ENCODE peak calls at places on chromosomes 5 and 9, in ten cellular contexts. One of them, this sample, is unnamed. For H3K4me1, the result is how much of the 10 kb centered on the place peaks cover.

GRCh38 chr9:78694950-78695349 is 398.0 kb downstream of the PSAT1 start:
- DNase-seq in heart left ventricle: no peak
- DNase-seq in heart right ventricle: no peak
- DNase-seq in mesendoderm: no peak
- DNase-seq in astrocyte: no peak
- DNase-seq in aorta: no peak
- DNase-seq in Karpas-422: no peak
- DNase-seq in cardiac muscle cell: no peak
- DNase-seq in right cardiac atrium: no peak
- DNase-seq in suprapubic skin: no peak
- DNase-seq in this sample: no peak

GRCh38 chr9:2469681-2470141 is 151.9 kb upstream of the VLDLR start:
- DNase-seq in heart left ventricle: peak
- DNase-seq in mesendoderm: peak
- DNase-seq in right cardiac atrium: no peak
- DNase-seq in Karpas-422: peak
- DNase-seq in cardiac muscle cell: peak
- DNase-seq in heart right ventricle: peak
- DNase-seq in astrocyte: no peak
- DNase-seq in aorta: no peak
- DNase-seq in suprapubic skin: no peak
- DNase-seq in this sample: no peak

GRCh38 chr5:60196382-60197113 is 303.0 kb upstream of the PDE4D start:
- DNase-seq in cardiac muscle cell: no peak
- DNase-seq in Karpas-422: no peak
- DNase-seq in mesendoderm: peak
- DNase-seq in suprapubic skin: no peak
- DNase-seq in right cardiac atrium: peak
- DNase-seq in astrocyte: peak
- DNase-seq in heart left ventricle: peak
- DNase-seq in aorta: peak
- DNase-seq in heart right ventricle: no peak
- DNase-seq in this sample: peak

GRCh38 chr5:133340002-133340755 is 272.2 kb downstream of the FSTL4 start:
- DNase-seq in astrocyte: no peak
- DNase-seq in heart right ventricle: no peak
- DNase-seq in right cardiac atrium: no peak
- DNase-seq in suprapubic skin: no peak
- DNase-seq in heart left ventricle: no peak
- DNase-seq in mesendoderm: no peak
- DNase-seq in cardiac muscle cell: no peak
- DNase-seq in Karpas-422: no peak
- DNase-seq in aorta: no peak
- DNase-seq in this sample: no peak

GRCh38 chr5:110094559-110094958 is 404.8 kb downstream of the MAN2A1 start:
- DNase-seq in right cardiac atrium: no peak
- DNase-seq in astrocyte: no peak
- DNase-seq in heart left ventricle: no peak
- DNase-seq in suprapubic skin: no peak
- DNase-seq in Karpas-422: no peak
- DNase-seq in heart right ventricle: no peak
- DNase-seq in cardiac muscle cell: no peak
- DNase-seq in aorta: no peak
- DNase-seq in mesendoderm: no peak
- DNase-seq in this sample: no peak

GRCh38 chr9:16262467-16263261 is 607.8 kb downstream of the BNC2 start:
- DNase-seq in aorta: no peak
- DNase-seq in suprapubic skin: no peak
- DNase-seq in Karpas-422: no peak
- DNase-seq in heart right ventricle: no peak
- DNase-seq in astrocyte: no peak
- DNase-seq in right cardiac atrium: no peak
- DNase-seq in mesendoderm: peak
- DNase-seq in heart left ventricle: no peak
- DNase-seq in cardiac muscle cell: no peak
- DNase-seq in this sample: no peak

GRCh38 chr5:38853753-38854470 is 8.1 kb downstream of the OSMR start:
- DNase-seq in Karpas-422: no peak
- DNase-seq in heart right ventricle: no peak
- DNase-seq in mesendoderm: peak
- DNase-seq in suprapubic skin: no peak
- DNase-seq in heart left ventricle: no peak
- DNase-seq in right cardiac atrium: no peak
- DNase-seq in cardiac muscle cell: no peak
- DNase-seq in astrocyte: peak
- DNase-seq in aorta: no peak
- DNase-seq in this sample: no peak

GRCh38 chr5:916441-917293 is 24.0 kb downstream of the TRIP13 start:
- DNase-seq in cardiac muscle cell: no peak
- DNase-seq in heart left ventricle: no peak
- DNase-seq in suprapubic skin: no peak
- DNase-seq in mesendoderm: no peak
- DNase-seq in aorta: no peak
- DNase-seq in right cardiac atrium: no peak
- DNase-seq in Karpas-422: no peak
- DNase-seq in astrocyte: no peak
- DNase-seq in heart right ventricle: no peak
- DNase-seq in this sample: no peak

GRCh38 chr9:20684865-20685696 is 1.0 kb downstream of the FOCAD start:
- DNase-seq in suprapubic skin: no peak
- DNase-seq in heart left ventricle: no peak
- DNase-seq in right cardiac atrium: no peak
- DNase-seq in astrocyte: peak
- DNase-seq in heart right ventricle: no peak
- DNase-seq in aorta: no peak
- DNase-seq in mesendoderm: no peak
- DNase-seq in Karpas-422: no peak
- DNase-seq in cardiac muscle cell: no peak
- DNase-seq in this sample: no peak

GRCh38 chr5:2204366-2205184 is 321.9 kb upstream of the IRX4 start:
- DNase-seq in mesendoderm: no peak
- DNase-seq in suprapubic skin: no peak
- DNase-seq in heart right ventricle: no peak
- DNase-seq in Karpas-422: no peak
- DNase-seq in heart left ventricle: no peak
- DNase-seq in astrocyte: no peak
- DNase-seq in cardiac muscle cell: no peak
- DNase-seq in aorta: no peak
- DNase-seq in right cardiac atrium: no peak
- DNase-seq in this sample: no peak

GRCh38 chr5:67166460-67166871 is 30.1 kb downstream of the CD180 start:
- DNase-seq in mesendoderm: peak
- DNase-seq in heart left ventricle: peak
- DNase-seq in heart right ventricle: peak
- DNase-seq in aorta: peak
- DNase-seq in suprapubic skin: peak
- DNase-seq in astrocyte: no peak
- DNase-seq in cardiac muscle cell: no peak
- DNase-seq in Karpas-422: peak
- DNase-seq in right cardiac atrium: peak
- DNase-seq in this sample: peak
- H3K27ac ChIP-seq in mesendoderm: peak
- H3K27ac ChIP-seq in heart left ventricle: peak
- H3K27ac ChIP-seq in heart right ventricle: peak
- H3K27ac ChIP-seq in aorta: no peak
- H3K27ac ChIP-seq in suprapubic skin: peak
- H3K27ac ChIP-seq in astrocyte: no peak
- H3K27ac ChIP-seq in cardiac muscle cell: peak
- H3K27ac ChIP-seq in Karpas-422: peak
- H3K27ac ChIP-seq in right cardiac atrium: peak
- H3K27ac ChIP-seq in this sample: peak

DNA sequence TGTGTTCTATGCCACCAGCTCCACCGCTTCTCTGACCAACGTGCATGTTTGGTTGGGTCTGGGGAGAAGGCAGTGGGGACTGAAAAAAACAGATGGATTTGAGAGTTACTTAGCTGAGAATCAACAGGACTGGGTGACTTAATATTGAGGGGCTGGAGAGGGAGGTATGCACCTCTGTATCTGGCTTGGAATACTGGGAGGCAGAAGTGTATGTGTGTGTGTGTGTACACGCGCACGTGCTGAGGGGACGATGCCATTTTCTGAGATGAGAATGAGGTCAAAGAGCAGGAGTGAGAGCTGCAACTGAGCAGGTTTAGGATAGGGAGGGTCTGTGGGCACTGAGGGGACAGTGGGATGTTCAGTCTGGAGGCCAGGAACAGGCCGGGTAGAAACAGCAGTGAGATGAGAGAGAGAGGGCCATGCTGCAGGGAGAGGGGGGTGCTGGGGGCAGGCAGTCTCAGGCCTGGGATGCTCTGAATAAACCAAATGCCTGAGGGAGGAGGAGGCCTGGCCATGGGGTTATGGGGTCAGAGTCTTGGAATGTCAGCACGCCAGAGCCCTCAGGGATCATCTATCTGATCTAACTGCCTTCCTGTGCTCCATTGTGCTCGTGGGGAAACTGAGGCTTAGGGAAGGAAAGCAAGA is 14.0 kb downstream of the PDGFRB start:
- DNase-seq in suprapubic skin: no peak
- DNase-seq in Karpas-422: no peak
- DNase-seq in mesendoderm: peak
- DNase-seq in cardiac muscle cell: no peak
- DNase-seq in heart right ventricle: no peak
- DNase-seq in right cardiac atrium: no peak
- DNase-seq in astrocyte: peak
- DNase-seq in heart left ventricle: peak
- DNase-seq in aorta: no peak
- DNase-seq in this sample: no peak
- H3K4me1 ChIP-seq in suprapubic skin: half or more
- H3K4me1 ChIP-seq in Karpas-422: under half
- H3K4me1 ChIP-seq in mesendoderm: under half
- H3K4me1 ChIP-seq in cardiac muscle cell: half or more
- H3K4me1 ChIP-seq in heart right ventricle: half or more
- H3K4me1 ChIP-seq in right cardiac atrium: under half
- H3K4me1 ChIP-seq in astrocyte: half or more
- H3K4me1 ChIP-seq in heart left ventricle: half or more
- H3K4me1 ChIP-seq in aorta: under half
- H3K4me1 ChIP-seq in this sample: under half

DNA sequence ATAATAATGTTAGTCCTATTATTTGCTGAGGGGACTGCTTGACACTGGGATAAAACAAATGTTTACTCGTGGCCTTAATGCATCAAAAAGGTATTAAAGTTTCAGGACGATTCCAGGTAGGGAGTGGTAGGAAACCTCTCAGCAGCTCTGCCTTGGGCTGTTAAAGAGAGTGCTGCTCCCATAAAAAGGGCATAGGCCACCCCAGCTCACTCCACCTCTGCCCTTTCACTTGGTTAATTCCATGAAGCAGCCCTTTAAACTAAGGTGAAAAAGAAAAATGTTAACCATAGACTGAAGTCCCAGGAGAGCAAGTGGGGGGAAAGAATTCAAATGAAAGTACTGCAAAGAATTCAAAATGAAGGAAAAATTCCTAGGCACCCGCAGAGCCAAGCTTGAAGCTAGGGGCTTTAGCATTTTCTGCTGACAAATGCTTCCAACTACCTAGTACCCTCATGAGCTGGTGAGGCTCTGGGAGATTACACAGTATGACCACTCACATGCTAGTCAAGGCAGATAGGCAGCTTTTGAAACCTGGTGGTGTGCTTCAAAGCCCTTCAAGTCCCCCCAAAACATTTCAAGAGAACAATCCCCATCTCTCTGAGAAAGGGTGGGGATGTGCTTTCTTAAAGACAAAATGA is 8.5 kb downstream of the KLF9 start:
- DNase-seq in cardiac muscle cell: no peak
- DNase-seq in suprapubic skin: no peak
- DNase-seq in aorta: no peak
- DNase-seq in mesendoderm: peak
- DNase-seq in heart right ventricle: no peak
- DNase-seq in right cardiac atrium: no peak
- DNase-seq in Karpas-422: no peak
- DNase-seq in heart left ventricle: no peak
- DNase-seq in astrocyte: peak
- DNase-seq in this sample: no peak
- H3K27ac ChIP-seq in cardiac muscle cell: no peak
- H3K27ac ChIP-seq in suprapubic skin: peak
- H3K27ac ChIP-seq in aorta: no peak
- H3K27ac ChIP-seq in mesendoderm: no peak
- H3K27ac ChIP-seq in heart right ventricle: peak
- H3K27ac ChIP-seq in right cardiac atrium: peak
- H3K27ac ChIP-seq in Karpas-422: no peak
- H3K27ac ChIP-seq in heart left ventricle: peak
- H3K27ac ChIP-seq in astrocyte: peak
- H3K27ac ChIP-seq in this sample: peak

GRCh38 chr5:139686356-139686918 is 38.3 kb downstream of the CXXC5 start:
- DNase-seq in cardiac muscle cell: no peak
- DNase-seq in Karpas-422: no peak
- DNase-seq in heart right ventricle: no peak
- DNase-seq in mesendoderm: no peak
- DNase-seq in right cardiac atrium: no peak
- DNase-seq in astrocyte: no peak
- DNase-seq in heart left ventricle: no peak
- DNase-seq in aorta: no peak
- DNase-seq in suprapubic skin: no peak
- DNase-seq in this sample: no peak

GRCh38 chr5:139685886-139686285 is 37.7 kb downstream of the CXXC5 start:
- DNase-seq in suprapubic skin: no peak
- DNase-seq in Karpas-422: no peak
- DNase-seq in heart right ventricle: no peak
- DNase-seq in mesendoderm: no peak
- DNase-seq in aorta: no peak
- DNase-seq in astrocyte: no peak
- DNase-seq in heart left ventricle: no peak
- DNase-seq in right cardiac atrium: no peak
- DNase-seq in cardiac muscle cell: no peak
- DNase-seq in this sample: no peak

GRCh38 chr5:139687656-139688055 is 39.5 kb downstream of the CXXC5 start:
- DNase-seq in right cardiac atrium: no peak
- DNase-seq in heart left ventricle: peak
- DNase-seq in suprapubic skin: no peak
- DNase-seq in mesendoderm: no peak
- DNase-seq in aorta: no peak
- DNase-seq in astrocyte: no peak
- DNase-seq in cardiac muscle cell: no peak
- DNase-seq in heart right ventricle: no peak
- DNase-seq in Karpas-422: no peak
- DNase-seq in this sample: no peak

GRCh38 chr5:139688088-139688702 is 40.0 kb downstream of the CXXC5 start:
- DNase-seq in right cardiac atrium: no peak
- DNase-seq in heart left ventricle: no peak
- DNase-seq in astrocyte: no peak
- DNase-seq in mesendoderm: peak
- DNase-seq in cardiac muscle cell: no peak
- DNase-seq in heart right ventricle: no peak
- DNase-seq in Karpas-422: no peak
- DNase-seq in aorta: no peak
- DNase-seq in suprapubic skin: no peak
- DNase-seq in this sample: no peak

DNA sequence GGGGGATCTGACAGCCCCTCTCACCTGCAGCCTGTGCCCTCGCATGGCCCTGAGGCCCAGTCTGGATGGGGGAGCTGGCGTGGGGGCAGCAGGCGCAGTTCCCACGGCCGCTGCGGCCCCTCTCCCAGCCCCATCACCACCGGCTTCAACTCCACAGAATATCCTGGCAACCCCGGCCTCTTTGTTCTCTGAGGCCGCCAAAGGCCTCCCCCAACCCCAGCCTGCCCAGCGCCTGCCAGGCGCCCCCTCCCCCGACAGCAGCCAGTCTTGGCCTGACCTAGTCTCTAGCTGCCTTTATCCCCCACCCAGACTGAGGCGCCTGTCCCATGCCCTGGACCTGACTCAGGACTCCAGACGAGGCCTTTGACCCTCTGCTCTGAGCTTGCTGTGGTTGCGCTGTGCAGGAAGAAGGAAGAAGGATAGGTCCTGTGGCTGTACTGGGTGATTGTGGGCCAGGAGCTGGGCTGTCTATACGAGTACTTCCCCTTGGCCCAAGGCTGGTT is 38.8 kb downstream of the CXXC5 start:
- DNase-seq in right cardiac atrium: no peak
- DNase-seq in suprapubic skin: no peak
- DNase-seq in heart left ventricle: no peak
- DNase-seq in heart right ventricle: no peak
- DNase-seq in Karpas-422: no peak
- DNase-seq in aorta: no peak
- DNase-seq in mesendoderm: no peak
- DNase-seq in astrocyte: no peak
- DNase-seq in cardiac muscle cell: no peak
- DNase-seq in this sample: no peak
- H3K4me1 ChIP-seq in right cardiac atrium: under half
- H3K4me1 ChIP-seq in suprapubic skin: under half
- H3K4me1 ChIP-seq in heart left ventricle: under half
- H3K4me1 ChIP-seq in heart right ventricle: half or more
- H3K4me1 ChIP-seq in Karpas-422: under half
- H3K4me1 ChIP-seq in aorta: under half
- H3K4me1 ChIP-seq in mesendoderm: under half
- H3K4me1 ChIP-seq in astrocyte: half or more
- H3K4me1 ChIP-seq in cardiac muscle cell: under half
- H3K4me1 ChIP-seq in this sample: half or more